ENCODE peak calls at places on chromosome 7, in eight cellular contexts. R, N, F, C, U, Q, T and L are unnamed samples.

GRCh38 chr7:29229946-29230345 is 35.4 kb downstream of the CHN2 start:
- DNase-seq in F (no peak), Q (no peak), R (no peak), U (no peak), C (no peak), T (no peak), N (no peak), L (no peak)

GRCh38 chr7:131556055-131556911 is at the start of gene PODXL:
- DNase-seq in T (no peak), C (peak), R (no peak), U (peak), F (peak), N (peak), Q (peak), L (no peak)

GRCh38 chr7:13800694-13801448 is 188.6 kb downstream of the ETV1 start:
- DNase-seq in R (peak), C (peak), F (no peak), Q (peak), U (no peak), N (no peak), T (peak), L (peak)

GRCh38 chr7:51066405-51066882 is 250.2 kb downstream of the COBL start:
- DNase-seq in C (no peak), F (no peak), N (no peak), Q (no peak), U (peak), T (no peak), R (no peak), L (no peak)

GRCh38 chr7:7214398-7215347 is 32.3 kb downstream of the C1GALT1 start:
- DNase-seq in C (no peak), U (no peak), R (no peak), F (no peak), Q (no peak), T (no peak), N (no peak), L (no peak)

GRCh38 chr7:128000854-128001265 is 30.4 kb downstream of the LRRC4 start:
- DNase-seq in R (no peak), T (peak), N (no peak), U (no peak), F (no peak), Q (no peak), C (no peak), L (no peak)

GRCh38 chr7:35849158-35849831 is 48.4 kb downstream of the SEPTIN7 start:
- DNase-seq in F (no peak), C (no peak), T (peak), R (no peak), U (no peak), Q (peak), N (peak), L (no peak)

GRCh38 chr7:106618480-106618879 is 42.5 kb downstream of the CCDC71L start:
- DNase-seq in C (peak), T (peak), Q (peak), R (peak), U (no peak), N (peak), F (no peak), L (no peak)

GRCh38 chr7:12490105-12490688 is 80.3 kb upstream of the SCIN start:
- DNase-seq in T (peak), N (peak), R (no peak), C (peak), F (no peak), Q (peak), U (peak), L (peak)

GRCh38 chr7:36440880-36441279 is 51.2 kb downstream of the ANLN start:
- DNase-seq in U (peak), T (peak), C (peak), Q (peak), N (peak), F (no peak), R (peak), L (no peak)

GRCh38 chr7:36668080-36668479 is 56.2 kb downstream of the AOAH start:
- DNase-seq in N (no peak), C (peak), Q (no peak), R (no peak), F (no peak), T (peak), U (no peak), L (no peak)

GRCh38 chr7:73303546-73303945 is 5.1 kb downstream of the NSUN5 start:
- DNase-seq in F (peak), Q (no peak), R (no peak), N (no peak), U (no peak), C (no peak), T (no peak), L (no peak)

GRCh38 chr7:78165454-78165853 is 366.9 kb downstream of the PHTF2 start:
- DNase-seq in Q (no peak), R (no peak), F (no peak), N (peak), U (no peak), C (no peak), T (no peak), L (no peak)

GRCh38 chr7:127733976-127734375 is 82.0 kb downstream of the SND1 start:
- DNase-seq in R (no peak), F (no peak), N (no peak), U (no peak), C (no peak), Q (no peak), T (no peak), L (no peak)

GRCh38 chr7:45033261-45033930 is 33.4 kb downstream of the CCM2 start:
- DNase-seq in R (no peak), N (no peak), F (no peak), U (no peak), C (peak), T (peak), Q (peak), L (no peak)

GRCh38 chr7:133940368-133940767 is 186.8 kb upstream of the LRGUK start:
- DNase-seq in Q (no peak), F (no peak), T (no peak), N (no peak), C (no peak), R (no peak), U (no peak), L (no peak)

GRCh38 chr7:51367614-51367968 is 51.0 kb upstream of the COBL start:
- DNase-seq in Q (no peak), F (no peak), U (no peak), T (no peak), C (no peak), R (no peak), N (no peak), L (no peak)

GRCh38 chr7:18087687-18088078 is 60.0 kb upstream of the PRPS1L1 start:
- DNase-seq in Q (no peak), T (no peak), C (no peak), F (no peak), N (no peak), U (peak), R (no peak), L (no peak)

GRCh38 chr7:137564677-137565076 is 221.1 kb upstream of the PTN start:
- DNase-seq in U (no peak), R (no peak), T (no peak), C (no peak), Q (no peak), F (no peak), N (no peak), L (no peak)

GRCh38 chr7:5578441-5579024 is 154.9 kb upstream of the TNRC18 start:
- DNase-seq in T (no peak), Q (no peak), N (no peak), F (no peak), R (no peak), C (no peak), U (no peak), L (no peak)

GRCh38 chr7:7157177-7157886 is 25.0 kb upstream of the C1GALT1 start:
- DNase-seq in Q (peak), F (no peak), R (peak), T (peak), N (no peak), C (peak), U (no peak), L (no peak)

GRCh38 chr7:128885370-128886187 is 22.9 kb downstream of the ATP6V1F start:
- DNase-seq in N (no peak), F (no peak), U (no peak), Q (no peak), C (no peak), T (no peak), R (no peak), L (no peak)

GRCh38 chr7:90312745-90313144 is 8.4 kb downstream of the FAM237B start:
- DNase-seq in F (no peak), C (peak), U (no peak), Q (no peak), T (peak), N (peak), R (no peak), L (no peak)

GRCh38 chr7:8536431-8536830 is 103.0 kb downstream of the NXPH1 start:
- DNase-seq in U (no peak), T (no peak), R (no peak), Q (no peak), N (no peak), F (no peak), C (no peak), L (no peak)

GRCh38 chr7:151506901-151507382 is 12.8 kb downstream of the RHEB start:
- DNase-seq in Q (no peak), R (no peak), U (no peak), F (no peak), N (peak), C (peak), T (no peak), L (no peak)

GRCh38 chr7:51255536-51256243 is 60.9 kb downstream of the COBL start:
- DNase-seq in N (no peak), R (no peak), Q (no peak), C (peak), U (no peak), F (no peak), T (no peak), L (no peak)

GRCh38 chr7:26863504-26864308 is 684 bp downstream of the SKAP2 start:
- DNase-seq in R (no peak), U (no peak), Q (peak), C (peak), N (peak), F (no peak), T (peak), L (no peak)

GRCh38 chr7:15848362-15848761 is 161.9 kb upstream of the MEOX2 start:
- DNase-seq in Q (no peak), T (no peak), U (no peak), F (no peak), C (no peak), N (no peak), R (no peak), L (no peak)

GRCh38 chr7:130048906-130049305 is 2.3 kb downstream of the ZC3HC1 start:
- DNase-seq in R (no peak), C (no peak), F (no peak), T (no peak), U (no peak), N (no peak), Q (no peak), L (no peak)

DNA sequence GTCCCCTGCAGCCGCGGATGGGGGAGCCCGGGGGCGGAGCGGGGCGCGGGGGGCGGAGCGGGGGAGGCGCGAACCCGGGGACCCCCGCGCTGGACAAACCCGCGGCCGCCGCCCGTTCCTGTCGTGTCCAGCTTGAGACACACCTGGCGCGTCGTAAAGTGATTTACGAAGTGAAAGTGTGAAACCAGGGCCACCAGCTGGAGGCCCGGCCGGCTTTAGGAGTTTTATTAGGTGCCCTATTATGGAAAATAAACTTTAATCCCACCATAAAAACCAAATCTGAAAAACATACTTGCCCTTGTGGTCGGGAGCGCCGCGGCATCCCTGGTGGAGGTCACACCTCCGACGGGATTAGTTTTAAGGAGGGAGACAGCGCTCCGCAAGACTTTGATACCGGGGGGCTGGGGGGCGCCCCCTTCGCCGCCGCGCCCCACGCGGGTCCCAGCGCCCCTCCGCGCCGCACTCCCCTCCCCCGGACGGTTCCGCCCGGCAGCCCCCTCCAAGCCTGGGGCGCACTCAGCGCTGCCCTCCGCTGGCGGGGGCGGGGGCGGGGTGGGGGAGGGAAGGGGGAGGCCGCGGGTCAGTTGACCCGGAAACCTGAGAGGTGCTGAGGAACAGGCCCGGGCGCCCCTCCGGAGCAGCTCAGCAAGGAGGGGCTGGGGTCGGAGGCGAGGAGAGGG is 10.3 kb downstream of the MNX1 start:
- DNase-seq in F (no peak), U (no peak), T (no peak), C (no peak), R (no peak), Q (no peak), N (no peak), L (no peak)
- H3K4me3 ChIP-seq in F (peak), U (peak), T (no peak), C (peak), R (no peak), Q (peak), N (peak), L (no peak)

GRCh38 chr7:143490719-143491306 is 13.1 kb downstream of the TAS2R41 start:
- DNase-seq in F (no peak), Q (no peak), N (no peak), C (peak), T (peak), U (peak), R (no peak), L (no peak)
- TF ChIP-seq CTCF in F (peak), Q (peak), N (peak), C (peak), T (peak), U (peak), R (peak), L (peak)

GRCh38 chr7:148962515-148962822 is 65.8 kb downstream of the PDIA4 start:
- DNase-seq in T (no peak), Q (no peak), N (no peak), R (no peak), F (no peak), C (no peak), U (no peak), L (no peak)

GRCh38 chr7:148967032-148967372 is 61.3 kb downstream of the PDIA4 start:
- DNase-seq in R (no peak), U (no peak), N (no peak), T (no peak), F (no peak), C (no peak), Q (no peak), L (no peak)

GRCh38 chr7:148962823-148963582 is 65.3 kb downstream of the PDIA4 start:
- DNase-seq in N (peak), R (no peak), C (peak), T (peak), Q (peak), U (peak), F (peak), L (no peak)

GRCh38 chr7:148963583-148964509 is 64.5 kb downstream of the PDIA4 start:
- DNase-seq in R (no peak), T (peak), C (no peak), U (no peak), N (no peak), F (no peak), Q (peak), L (no peak)

DNA sequence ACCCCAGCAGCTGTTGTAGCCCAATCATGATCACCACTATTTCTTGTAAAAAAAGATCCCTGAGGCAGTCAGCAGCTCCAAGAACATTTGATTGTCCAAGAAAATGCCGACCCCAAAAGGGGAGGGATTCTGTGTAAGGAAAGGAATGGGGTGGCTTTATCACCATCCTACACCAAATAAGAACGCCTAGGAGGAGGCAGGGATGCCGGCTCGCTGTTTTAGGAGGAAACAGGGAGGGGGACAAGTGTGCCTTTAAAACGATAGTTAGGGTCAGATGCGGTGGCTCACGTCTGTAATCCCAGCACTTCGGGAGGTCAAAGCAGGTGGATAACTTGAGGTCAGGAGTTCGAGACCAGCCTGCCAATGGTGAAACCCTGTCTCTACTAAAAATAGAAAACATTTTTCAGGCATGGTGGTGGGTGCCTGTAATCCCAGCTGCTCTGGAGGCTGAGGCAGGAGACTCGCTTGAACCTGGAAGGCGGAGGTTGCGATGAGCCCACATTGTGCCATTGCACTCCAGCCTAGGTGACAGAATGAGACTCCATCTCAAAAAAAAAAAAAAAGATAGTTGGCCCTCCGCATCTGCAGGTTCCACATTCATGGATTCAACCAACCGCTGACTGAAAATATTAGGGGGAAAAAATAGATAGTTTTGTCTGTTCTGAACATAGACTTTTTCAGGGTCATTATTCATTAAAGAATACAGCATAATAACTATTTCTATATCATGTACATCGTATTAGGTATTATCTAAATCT is 63.6 kb downstream of the PDIA4 start:
- DNase-seq in Q (no peak), R (no peak), C (no peak), T (peak), N (no peak), U (no peak), F (no peak), L (no peak)
- H3K4me3 ChIP-seq in Q (peak), R (no peak), C (no peak), T (peak), N (no peak), U (no peak), F (peak), L (peak)

GRCh38 chr7:1430056-1430845 is 29.0 kb downstream of the MICALL2 start:
- DNase-seq in T (no peak), R (no peak), N (no peak), F (no peak), Q (no peak), C (no peak), U (no peak), L (no peak)

GRCh38 chr7:1425292-1426136 is 33.8 kb downstream of the MICALL2 start:
- DNase-seq in Q (no peak), N (peak), C (no peak), T (no peak), R (no peak), U (no peak), F (no peak), L (no peak)

GRCh38 chr7:1426474-1426873 is 32.8 kb downstream of the MICALL2 start:
- DNase-seq in U (no peak), F (no peak), T (no peak), N (no peak), C (no peak), Q (no peak), R (no peak), L (no peak)

GRCh38 chr7:1428941-1429444 is 30.3 kb downstream of the MICALL2 start:
- DNase-seq in T (no peak), R (no peak), Q (no peak), C (no peak), N (peak), U (no peak), F (no peak), L (no peak)

GRCh38 chr7:1427064-1427657 is 32.1 kb downstream of the MICALL2 start:
- DNase-seq in T (no peak), F (no peak), Q (no peak), N (no peak), U (no peak), C (no peak), R (no peak), L (no peak)
- TF ChIP-seq CTCF in T (no peak), F (no peak), Q (no peak), N (no peak), U (no peak), C (no peak), R (no peak), L (no peak)